ENCODE peak calls at places on chromosome 7, in seven cellular contexts. One of them, this sample, is unnamed. For H3K4me1, the result is how much of the 10 kb centered on the place peaks cover.

GRCh38 chr7:101953248-101953819 is 135.9 kb downstream of the CUX1 start:
- DNase-seq in psoas muscle: peak
- DNase-seq in tibial nerve: no peak
- DNase-seq in PC-9: no peak
- DNase-seq in HAP-1: no peak
- DNase-seq in thoracic aorta: no peak
- DNase-seq in lower lobe of right lung: no peak
- DNase-seq in this sample: no peak

GRCh38 chr7:81887098-81887497 is 117.3 kb upstream of the HGF start:
- DNase-seq in psoas muscle: no peak
- DNase-seq in tibial nerve: no peak
- DNase-seq in PC-9: no peak
- DNase-seq in HAP-1: no peak
- DNase-seq in thoracic aorta: no peak
- DNase-seq in lower lobe of right lung: no peak
- DNase-seq in this sample: no peak

GRCh38 chr7:106485031-106485551 is 175.9 kb downstream of the CCDC71L start:
- DNase-seq in psoas muscle: no peak
- DNase-seq in tibial nerve: no peak
- DNase-seq in PC-9: no peak
- DNase-seq in HAP-1: no peak
- DNase-seq in thoracic aorta: no peak
- DNase-seq in lower lobe of right lung: no peak
- DNase-seq in this sample: no peak

GRCh38 chr7:87067788-87068187 is 8.3 kb upstream of the ELAPOR2 start:
- DNase-seq in psoas muscle: no peak
- DNase-seq in tibial nerve: no peak
- DNase-seq in PC-9: no peak
- DNase-seq in HAP-1: no peak
- DNase-seq in thoracic aorta: no peak
- DNase-seq in lower lobe of right lung: no peak
- DNase-seq in this sample: no peak

GRCh38 chr7:115707236-115707635 is 323.3 kb downstream of the TFEC start:
- DNase-seq in psoas muscle: no peak
- DNase-seq in tibial nerve: no peak
- DNase-seq in PC-9: peak
- DNase-seq in HAP-1: no peak
- DNase-seq in thoracic aorta: no peak
- DNase-seq in lower lobe of right lung: no peak
- DNase-seq in this sample: no peak

GRCh38 chr7:51019231-51019844 is 236.6 kb upstream of the GRB10 start:
- DNase-seq in psoas muscle: no peak
- DNase-seq in tibial nerve: no peak
- DNase-seq in PC-9: peak
- DNase-seq in HAP-1: no peak
- DNase-seq in thoracic aorta: no peak
- DNase-seq in lower lobe of right lung: no peak
- DNase-seq in this sample: no peak

GRCh38 chr7:67631496-67631895 is 634.9 kb downstream of the TYW1 start:
- DNase-seq in psoas muscle: no peak
- DNase-seq in tibial nerve: no peak
- DNase-seq in PC-9: no peak
- DNase-seq in HAP-1: no peak
- DNase-seq in thoracic aorta: no peak
- DNase-seq in lower lobe of right lung: no peak
- DNase-seq in this sample: no peak

GRCh38 chr7:45985902-45986301 is 64.8 kb upstream of the IGFBP3 start:
- DNase-seq in psoas muscle: no peak
- DNase-seq in tibial nerve: no peak
- DNase-seq in PC-9: no peak
- DNase-seq in HAP-1: no peak
- DNase-seq in thoracic aorta: no peak
- DNase-seq in lower lobe of right lung: no peak
- DNase-seq in this sample: no peak

GRCh38 chr7:150937848-150938561 is 40.1 kb downstream of the KCNH2 start:
- DNase-seq in psoas muscle: no peak
- DNase-seq in tibial nerve: no peak
- DNase-seq in PC-9: peak
- DNase-seq in HAP-1: no peak
- DNase-seq in thoracic aorta: no peak
- DNase-seq in lower lobe of right lung: peak
- DNase-seq in this sample: no peak

GRCh38 chr7:28678421-28678965 is 266.2 kb downstream of the CREB5 start:
- DNase-seq in psoas muscle: no peak
- DNase-seq in tibial nerve: no peak
- DNase-seq in PC-9: no peak
- DNase-seq in HAP-1: no peak
- DNase-seq in thoracic aorta: no peak
- DNase-seq in lower lobe of right lung: no peak
- DNase-seq in this sample: no peak

GRCh38 chr7:121204537-121204936 is 124.3 kb upstream of the WNT16 start:
- DNase-seq in psoas muscle: no peak
- DNase-seq in tibial nerve: no peak
- DNase-seq in PC-9: no peak
- DNase-seq in HAP-1: peak
- DNase-seq in thoracic aorta: no peak
- DNase-seq in lower lobe of right lung: no peak
- DNase-seq in this sample: no peak

GRCh38 chr7:64755881-64756280 is 38.3 kb upstream of the ZNF138 start:
- DNase-seq in psoas muscle: no peak
- DNase-seq in tibial nerve: no peak
- DNase-seq in PC-9: no peak
- DNase-seq in HAP-1: no peak
- DNase-seq in thoracic aorta: no peak
- DNase-seq in lower lobe of right lung: no peak
- DNase-seq in this sample: no peak

GRCh38 chr7:28748934-28749584 is 209.1 kb downstream of the TRIL start:
- DNase-seq in psoas muscle: peak
- DNase-seq in tibial nerve: no peak
- DNase-seq in PC-9: peak
- DNase-seq in HAP-1: no peak
- DNase-seq in thoracic aorta: peak
- DNase-seq in lower lobe of right lung: peak
- DNase-seq in this sample: no peak

GRCh38 chr7:117375380-117375779 is 51.9 kb downstream of the ASZ1 start:
- DNase-seq in psoas muscle: no peak
- DNase-seq in tibial nerve: no peak
- DNase-seq in PC-9: no peak
- DNase-seq in HAP-1: no peak
- DNase-seq in thoracic aorta: no peak
- DNase-seq in lower lobe of right lung: no peak
- DNase-seq in this sample: no peak

GRCh38 chr7:84100866-84101265 is 93.7 kb downstream of the SEMA3A start:
- DNase-seq in psoas muscle: no peak
- DNase-seq in tibial nerve: no peak
- DNase-seq in PC-9: no peak
- DNase-seq in HAP-1: no peak
- DNase-seq in thoracic aorta: no peak
- DNase-seq in lower lobe of right lung: no peak
- DNase-seq in this sample: no peak

GRCh38 chr7:12716134-12716667 is 28.8 kb downstream of the ARL4A start:
- DNase-seq in psoas muscle: no peak
- DNase-seq in tibial nerve: no peak
- DNase-seq in PC-9: no peak
- DNase-seq in HAP-1: peak
- DNase-seq in thoracic aorta: no peak
- DNase-seq in lower lobe of right lung: no peak
- DNase-seq in this sample: no peak

GRCh38 chr7:103636153-103636552 is 190.1 kb upstream of the SLC26A5 start:
- DNase-seq in psoas muscle: no peak
- DNase-seq in tibial nerve: no peak
- DNase-seq in PC-9: no peak
- DNase-seq in HAP-1: no peak
- DNase-seq in thoracic aorta: no peak
- DNase-seq in lower lobe of right lung: no peak
- DNase-seq in this sample: no peak

GRCh38 chr7:23072043-23072442 is 33.5 kb upstream of the KLHL7 start:
- DNase-seq in psoas muscle: no peak
- DNase-seq in tibial nerve: no peak
- DNase-seq in PC-9: no peak
- DNase-seq in HAP-1: no peak
- DNase-seq in thoracic aorta: no peak
- DNase-seq in lower lobe of right lung: no peak
- DNase-seq in this sample: no peak

GRCh38 chr7:105000927-105001336 is 13.1 kb upstream of the KMT2E start:
- DNase-seq in psoas muscle: no peak
- DNase-seq in tibial nerve: no peak
- DNase-seq in PC-9: no peak
- DNase-seq in HAP-1: no peak
- DNase-seq in thoracic aorta: no peak
- DNase-seq in lower lobe of right lung: no peak
- DNase-seq in this sample: no peak
- H3K4me1 ChIP-seq in psoas muscle: half or more
- H3K4me1 ChIP-seq in tibial nerve: half or more
- H3K4me1 ChIP-seq in PC-9: under half
- H3K4me1 ChIP-seq in HAP-1: under half
- H3K4me1 ChIP-seq in thoracic aorta: half or more
- H3K4me1 ChIP-seq in lower lobe of right lung: half or more
- H3K4me1 ChIP-seq in this sample: half or more

GRCh38 chr7:155805826-155806095 is 6.5 kb downstream of the SHH start:
- DNase-seq in psoas muscle: no peak
- DNase-seq in tibial nerve: no peak
- DNase-seq in PC-9: no peak
- DNase-seq in HAP-1: no peak
- DNase-seq in thoracic aorta: no peak
- DNase-seq in lower lobe of right lung: no peak
- DNase-seq in this sample: no peak
- H3K4me1 ChIP-seq in psoas muscle: under half
- H3K4me1 ChIP-seq in tibial nerve: under half
- H3K4me1 ChIP-seq in PC-9: under half
- H3K4me1 ChIP-seq in HAP-1: under half
- H3K4me1 ChIP-seq in thoracic aorta: half or more
- H3K4me1 ChIP-seq in lower lobe of right lung: half or more
- H3K4me1 ChIP-seq in this sample: half or more

GRCh38 chr7:37782166-37782565 is 66.2 kb upstream of the NME8 start:
- DNase-seq in psoas muscle: no peak
- DNase-seq in tibial nerve: no peak
- DNase-seq in PC-9: no peak
- DNase-seq in HAP-1: no peak
- DNase-seq in thoracic aorta: no peak
- DNase-seq in lower lobe of right lung: no peak
- DNase-seq in this sample: no peak
- H3K4me1 ChIP-seq in psoas muscle: under half
- H3K4me1 ChIP-seq in tibial nerve: under half
- H3K4me1 ChIP-seq in PC-9: under half
- H3K4me1 ChIP-seq in HAP-1: under half
- H3K4me1 ChIP-seq in thoracic aorta: under half
- H3K4me1 ChIP-seq in lower lobe of right lung: under half
- H3K4me1 ChIP-seq in this sample: under half

GRCh38 chr7:77888998-77889397 is 90.4 kb downstream of the PHTF2 start:
- DNase-seq in psoas muscle: no peak
- DNase-seq in tibial nerve: no peak
- DNase-seq in PC-9: no peak
- DNase-seq in HAP-1: no peak
- DNase-seq in thoracic aorta: no peak
- DNase-seq in lower lobe of right lung: no peak
- DNase-seq in this sample: no peak
- H3K4me1 ChIP-seq in psoas muscle: under half
- H3K4me1 ChIP-seq in tibial nerve: under half
- H3K4me1 ChIP-seq in PC-9: under half
- H3K4me1 ChIP-seq in HAP-1: under half
- H3K4me1 ChIP-seq in thoracic aorta: under half
- H3K4me1 ChIP-seq in lower lobe of right lung: under half
- H3K4me1 ChIP-seq in this sample: under half

DNA sequence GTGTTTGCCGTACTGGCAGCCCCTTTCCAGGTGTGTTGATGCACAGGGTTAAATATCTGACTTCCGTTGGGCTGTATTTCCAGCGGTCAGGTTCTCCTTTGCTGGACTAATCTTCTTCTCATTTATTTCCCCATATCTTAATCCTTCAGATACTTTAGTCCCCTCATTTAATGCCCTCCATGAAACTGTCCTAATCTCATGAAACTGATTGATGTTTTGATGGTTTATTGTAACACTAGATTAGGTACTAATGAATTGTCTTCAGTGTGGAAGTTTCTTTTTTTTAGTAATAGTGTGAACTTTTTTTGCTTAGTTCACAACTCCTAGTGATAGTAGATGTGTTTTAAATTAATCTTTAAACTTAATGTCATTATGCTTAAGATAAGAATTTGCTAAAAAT is 6.3 kb downstream of the CUL1 start:
- DNase-seq in psoas muscle: no peak
- DNase-seq in tibial nerve: no peak
- DNase-seq in PC-9: no peak
- DNase-seq in HAP-1: no peak
- DNase-seq in thoracic aorta: no peak
- DNase-seq in lower lobe of right lung: no peak
- DNase-seq in this sample: no peak
- H3K4me1 ChIP-seq in psoas muscle: half or more
- H3K4me1 ChIP-seq in tibial nerve: half or more
- H3K4me1 ChIP-seq in PC-9: under half
- H3K4me1 ChIP-seq in HAP-1: half or more
- H3K4me1 ChIP-seq in thoracic aorta: half or more
- H3K4me1 ChIP-seq in lower lobe of right lung: half or more
- H3K4me1 ChIP-seq in this sample: half or more